ENCODE peak calls at places on chromosomes 2 and 18, in eight cellular contexts. L is HuH-7; Q is stimulated activated CD8-positive, alpha-beta memory T cell treated with anti-CD3 and anti-CD28 coated beads, Interleukin-15, amount 100 ng/mL, for 48 hours; U is retina; C is C1 segment of cervical spinal cord; O is T-cell; H is iris pigment epithelial cell; P is left ventricle myocardium superior. T is an unnamed sample.

GRCh38 chr2:226552571-226553285 is 246.9 kb downstream of the IRS1 start:
- DNase-seq in U (peak; percentile 6), Q (no peak), C (no peak), L (no peak), O (no peak), H (no peak), P (no peak), T (no peak)

GRCh38 chr18:1002653-1003178 is 98.0 kb downstream of the ADCYAP1 start:
- DNase-seq in U (no peak), P (no peak), L (no peak), O (no peak), C (no peak), H (peak; percentile 33), Q (no peak), T (peak; percentile 48)

GRCh38 chr18:24051256-24051947 is 36.8 kb downstream of the TTC39C start:
- DNase-seq in L (peak; percentile 13), O (no peak), H (peak; percentile 81), P (no peak), U (no peak), Q (no peak), C (no peak), T (peak; percentile 58)

GRCh38 chr18:12032786-12033642 is 51.7 kb downstream of the IMPA2 start:
- DNase-seq in H (peak; percentile 83), P (no peak), Q (no peak), U (no peak), L (no peak), O (no peak), C (no peak), T (no peak)

GRCh38 chr2:95392730-95393455 is 9.6 kb upstream of the FAHD2A start:
- DNase-seq in P (no peak), C (no peak), H (no peak), O (no peak), U (no peak), Q (no peak), L (no peak), T (no peak)

GRCh38 chr2:181140414-181140813 is 160.0 kb downstream of the UBE2E3 start:
- DNase-seq in L (no peak), H (peak; percentile 49), Q (no peak), O (no peak), U (no peak), C (no peak), P (peak; percentile 29), T (no peak)

GRCh38 chr2:71703981-71704545 is 250.7 kb downstream of the DYSF start:
- DNase-seq in Q (no peak), U (no peak), O (no peak), L (no peak), C (no peak), H (no peak), P (no peak), T (no peak)

GRCh38 chr2:206266130-206267125 is 8.0 kb upstream of the ZDBF2 start:
- DNase-seq in Q (no peak), O (no peak), P (no peak), C (no peak), U (no peak), L (no peak), H (no peak), T (no peak)

GRCh38 chr2:235594041-235594440 is 100.2 kb downstream of the AGAP1 start:
- DNase-seq in Q (no peak), U (peak; percentile 55), H (peak; percentile 86), C (no peak), L (peak; percentile 46), O (no peak), P (no peak), T (peak; percentile 77)

GRCh38 chr2:98730851-98731708 is at the start of gene MGAT4A:
- DNase-seq in H (peak; percentile 28), C (peak; percentile 63), L (peak; percentile 85), Q (peak; percentile 73), O (peak; percentile 82), P (peak; percentile 92), U (peak; percentile 76), T (no peak)

GRCh38 chr2:173793649-173794565 is 171.3 kb downstream of the SP3 start:
- DNase-seq in L (peak; percentile 24), O (no peak), Q (no peak), H (no peak), P (no peak), U (no peak), C (no peak), T (no peak)

GRCh38 chr2:82675186-82675585 is 1783.9 kb downstream of the SUCLG1 start:
- DNase-seq in C (no peak), Q (no peak), P (no peak), U (no peak), O (no peak), L (no peak), H (peak; percentile 42), T (peak; percentile 41)

GRCh38 chr2:232480201-232481190 is 7.1 kb downstream of the ECEL1 start:
- DNase-seq in P (no peak), Q (no peak), U (no peak), C (no peak), L (no peak), H (no peak), O (no peak), T (no peak)

GRCh38 chr2:240704651-240705050 is 13.0 kb downstream of the AQP12A start:
- DNase-seq in Q (peak; percentile 3), U (no peak), O (peak; percentile 39), H (no peak), P (peak; percentile 16), C (no peak), L (no peak), T (no peak)

GRCh38 chr18:61635901-61636528 is 256.8 kb downstream of the RNF152 start:
- DNase-seq in O (peak; percentile 21), U (peak; percentile 83), H (peak; percentile 57), C (no peak), L (peak; percentile 23), P (peak; percentile 51), Q (peak; percentile 9), T (no peak)

GRCh38 chr2:186129767-186130581 is 356.1 kb upstream of the ZC3H15 start:
- DNase-seq in Q (no peak), O (no peak), U (peak; percentile 42), L (no peak), C (no peak), P (no peak), H (peak; percentile 67), T (no peak)

GRCh38 chr18:54130631-54131030 is 93.8 kb downstream of the MBD2 start:
- DNase-seq in C (no peak), L (no peak), H (no peak), U (no peak), P (no peak), O (no peak), Q (no peak), T (no peak)

GRCh38 chr2:150612957-150613710 is 125.7 kb upstream of the RND3 start:
- DNase-seq in L (no peak), O (no peak), C (no peak), P (no peak), H (no peak), Q (no peak), U (no peak), T (no peak)

GRCh38 chr18:68478246-68478645 is 236.7 kb downstream of the TMX3 start:
- DNase-seq in O (no peak), L (no peak), H (no peak), Q (no peak), U (no peak), P (no peak), C (no peak), T (no peak)

GRCh38 chr2:160207804-160208661 is 8.0 kb upstream of the ITGB6 start:
- DNase-seq in C (no peak), U (peak; percentile 57), O (no peak), Q (no peak), L (no peak), P (peak; percentile 74), H (peak; percentile 89), T (peak; percentile 98)

T was measured in RCC 7860.